ENCODE peak calls at places on chromosomes 16 and 17, in ten cellular contexts. G is A673; E is astrocyte; T is mesendoderm; M is CD8-positive, alpha-beta T cell; J is A549; P is heart right ventricle; X is neural progenitor cell; B is HCT116; U is ovary. L is an unnamed sample.

GRCh38 chr17:78839762-78840529 is 668 bp downstream of the USP36 start:
- DNase-seq in G (peak; percentile 27), E (peak; percentile 55), T (peak; percentile 37), M (peak; percentile 21), J (peak; percentile 58), P (no peak), X (peak; percentile 52), B (no peak), U (no peak), L (no peak)

GRCh38 chr17:65194670-65195334 is 57.6 kb downstream of the RGS9 start:
- DNase-seq in G (no peak), E (no peak), T (peak; percentile 40), M (no peak), J (no peak), P (no peak), X (no peak), B (no peak), U (no peak), L (no peak)

GRCh38 chr17:81129289-81129688 is 36.0 kb upstream of the PVALEF start:
- DNase-seq in G (no peak), E (no peak), T (no peak), M (no peak), J (no peak), P (no peak), X (peak; percentile 50), B (no peak), U (no peak), L (no peak)

GRCh38 chr17:51745993-51746392 is 412.5 kb downstream of the CA10 start:
- DNase-seq in G (no peak), E (no peak), T (peak; percentile 50), M (no peak), J (peak; percentile 18), P (no peak), X (no peak), B (no peak), U (no peak), L (no peak)

GRCh38 chr17:63675231-63675606 is 24.7 kb downstream of the LIMD2 start:
- DNase-seq in G (peak; percentile 68), E (no peak), T (peak; percentile 86), M (no peak), J (no peak), P (no peak), X (no peak), B (no peak), U (no peak), L (no peak)

GRCh38 chr16:14334366-14335105 is 263.4 kb downstream of the MRTFB start:
- DNase-seq in G (no peak), E (no peak), T (no peak), M (no peak), J (no peak), P (no peak), X (no peak), B (no peak), U (no peak), L (no peak)

GRCh38 chr16:23432176-23433128 is 20.5 kb downstream of the COG7 start:
- DNase-seq in G (no peak), E (peak; percentile 46), T (no peak), M (no peak), J (peak; percentile 20), P (no peak), X (no peak), B (no peak), U (no peak), L (no peak)

GRCh38 chr17:75163074-75163473 is 8.8 kb upstream of the JPT1 start:
- DNase-seq in G (no peak), E (no peak), T (no peak), M (no peak), J (no peak), P (no peak), X (no peak), B (no peak), U (no peak), L (no peak)

GRCh38 chr17:59838196-59838911 is 54.4 kb downstream of the TUBD1 start:
- DNase-seq in G (peak; percentile 41), E (no peak), T (peak; percentile 60), M (no peak), J (peak; percentile 83), P (no peak), X (no peak), B (no peak), U (peak; percentile 25), L (no peak)

GRCh38 chr16:85570735-85571562 is 42.2 kb upstream of the GSE1 start:
- DNase-seq in G (no peak), E (no peak), T (no peak), M (no peak), J (no peak), P (peak; percentile 43), X (no peak), B (no peak), U (no peak), L (no peak)
- H3K4me1 ChIP-seq in G (peaks cover 52% of the 10 kb centered on the region), E (peaks cover 34% of the 10 kb centered on the region), T (peaks cover 32% of the 10 kb centered on the region), M (peaks cover 65% of the 10 kb centered on the region), J (no peaks in the 10 kb centered on the region), P (peaks cover 45% of the 10 kb centered on the region), X (peaks cover 54% of the 10 kb centered on the region), B (peaks cover 19% of the 10 kb centered on the region), U (peaks cover 13% of the 10 kb centered on the region), L (peaks cover 75% of the 10 kb centered on the region)

GRCh38 chr16:9004183-9004582 is 40.5 kb upstream of the USP7 start:
- DNase-seq in G (no peak), E (no peak), T (no peak), M (no peak), J (no peak), P (no peak), X (no peak), B (no peak), U (no peak), L (no peak)
- H3K4me1 ChIP-seq in G (no peaks in the 10 kb centered on the region), E (peaks cover 12% of the 10 kb centered on the region), T (no peaks in the 10 kb centered on the region), M (peaks cover 9% of the 10 kb centered on the region), J (peaks cover 3% of the 10 kb centered on the region), P (peaks cover 7% of the 10 kb centered on the region), X (no peaks in the 10 kb centered on the region), B (peaks cover 4% of the 10 kb centered on the region), U (peaks cover 2% of the 10 kb centered on the region), L (peaks cover 4% of the 10 kb centered on the region)

GRCh38 chr17:77419547-77420475 is 279.0 kb downstream of the SEC14L1 start:
- DNase-seq in G (no peak), E (peak; percentile 58), T (peak; percentile 94), M (no peak), J (no peak), P (no peak), X (peak; percentile 88), B (no peak), U (no peak), L (no peak)

GRCh38 chr17:77420476-77420803 is 279.7 kb downstream of the SEC14L1 start:
- DNase-seq in G (no peak), E (no peak), T (no peak), M (no peak), J (no peak), P (no peak), X (no peak), B (no peak), U (no peak), L (no peak)

GRCh38 chr17:77422104-77422782 is 281.5 kb downstream of the SEC14L1 start:
- DNase-seq in G (no peak), E (no peak), T (peak; percentile 35), M (no peak), J (peak; percentile 57), P (no peak), X (no peak), B (no peak), U (no peak), L (no peak)

GRCh38 chr17:77421635-77421982 is 280.8 kb downstream of the SEC14L1 start:
- DNase-seq in G (no peak), E (no peak), T (no peak), M (no peak), J (no peak), P (no peak), X (no peak), B (no peak), U (no peak), L (no peak)

DNA sequence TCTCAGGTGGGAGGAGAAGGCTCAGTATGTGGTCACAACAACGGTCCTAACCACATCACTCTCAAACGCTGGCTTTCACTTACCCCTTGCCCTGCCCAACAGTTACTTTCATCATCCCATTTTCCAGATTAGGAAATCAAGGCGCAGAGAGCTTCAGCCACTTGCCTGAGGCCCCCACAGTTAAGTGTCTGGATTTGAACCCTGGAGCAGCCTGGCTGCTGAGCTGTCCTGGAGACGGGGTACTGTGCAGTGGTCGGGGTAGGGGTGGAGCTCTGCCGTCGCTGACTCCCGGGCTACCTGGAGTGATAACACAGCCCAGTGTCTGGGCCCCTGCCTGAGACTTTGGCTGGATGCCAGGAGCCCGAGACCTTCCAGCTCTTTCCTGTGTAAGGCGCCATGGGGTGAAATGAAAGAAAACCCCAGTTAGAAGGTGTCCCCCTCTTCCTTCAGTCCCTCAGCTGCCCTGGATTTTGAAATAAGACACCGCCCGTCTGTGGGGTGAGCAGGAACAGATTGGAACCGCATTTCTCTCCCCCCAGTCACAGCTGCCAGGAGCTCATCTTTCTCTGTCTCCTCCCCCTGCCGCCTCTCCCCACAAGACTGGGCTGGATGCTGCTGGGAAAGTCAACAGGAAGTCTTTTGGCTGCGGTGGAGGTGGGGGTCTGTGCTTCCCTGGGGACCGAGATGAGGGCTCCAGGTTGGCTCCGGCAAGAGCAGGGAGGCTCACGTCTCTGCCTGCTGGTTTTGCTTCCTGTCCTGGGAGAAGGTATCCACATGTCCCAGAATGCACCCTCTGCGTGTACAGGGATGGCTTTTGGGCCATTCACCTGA is 280.2 kb downstream of the SEC14L1 start:
- DNase-seq in G (peak; percentile 91), E (peak; percentile 86), T (peak; percentile 95), M (peak; percentile 53), J (peak; percentile 70), P (no peak), X (peak; percentile 63), B (no peak), U (peak; percentile 82), L (no peak)
- H3K4me1 ChIP-seq in G (peaks cover 61% of the 10 kb centered on the region), E (peaks cover 70% of the 10 kb centered on the region), T (peaks cover 25% of the 10 kb centered on the region), M (peaks cover 75% of the 10 kb centered on the region), J (peaks cover 81% of the 10 kb centered on the region), P (peaks cover 77% of the 10 kb centered on the region), X (peaks cover 62% of the 10 kb centered on the region), B (no peaks in the 10 kb centered on the region), U (peaks cover 34% of the 10 kb centered on the region), L (peaks cover 70% of the 10 kb centered on the region)

GRCh38 chr16:17749706-17750105 is 278.9 kb upstream of the XYLT1 start:
- DNase-seq in G (no peak), E (no peak), T (no peak), M (no peak), J (no peak), P (no peak), X (no peak), B (no peak), U (no peak), L (no peak)
- H3K4me1 ChIP-seq in G (no peaks in the 10 kb centered on the region), E (no peaks in the 10 kb centered on the region), T (peaks cover 3% of the 10 kb centered on the region), M (no peaks in the 10 kb centered on the region), J (no peaks in the 10 kb centered on the region), P (no peaks in the 10 kb centered on the region), X (peaks cover 32% of the 10 kb centered on the region), B (no peaks in the 10 kb centered on the region), U (no peaks in the 10 kb centered on the region), L (no peaks in the 10 kb centered on the region)